ENCODE peak calls at places on chromosome 14, in seven cellular contexts. One of them, this sample, is unnamed.

GRCh38 chr14:62824086-62824485 is 221.2 kb downstream of the KCNH5 start:
- DNase-seq in uterus: no peak
- DNase-seq in cardiac muscle cell: no peak
- DNase-seq in SJSA1: no peak
- DNase-seq in right cardiac atrium: no peak
- DNase-seq in prostate gland: no peak
- DNase-seq in BJ: no peak
- DNase-seq in this sample: no peak

GRCh38 chr14:90489306-90489705 is 92.5 kb downstream of the CALM1 start:
- DNase-seq in uterus: no peak
- DNase-seq in BJ: no peak
- DNase-seq in cardiac muscle cell: no peak
- DNase-seq in prostate gland: no peak
- DNase-seq in SJSA1: no peak
- DNase-seq in right cardiac atrium: no peak
- DNase-seq in this sample: no peak

GRCh38 chr14:22481546-22481945 is 107.5 kb downstream of the DAD1 start:
- DNase-seq in uterus: no peak
- DNase-seq in BJ: no peak
- DNase-seq in right cardiac atrium: no peak
- DNase-seq in prostate gland: no peak
- DNase-seq in cardiac muscle cell: no peak
- DNase-seq in SJSA1: no peak
- DNase-seq in this sample: no peak

GRCh38 chr14:71165121-71165574 is 257.9 kb downstream of the PCNX1 start:
- DNase-seq in SJSA1: peak; percentile 32
- DNase-seq in BJ: no peak
- DNase-seq in cardiac muscle cell: peak; percentile 36
- DNase-seq in right cardiac atrium: peak; percentile 52
- DNase-seq in uterus: no peak
- DNase-seq in prostate gland: no peak
- DNase-seq in this sample: no peak

GRCh38 chr14:83993545-83993944 is 1536.4 kb upstream of the FLRT2 start:
- DNase-seq in SJSA1: no peak
- DNase-seq in cardiac muscle cell: no peak
- DNase-seq in uterus: no peak
- DNase-seq in BJ: no peak
- DNase-seq in right cardiac atrium: no peak
- DNase-seq in prostate gland: no peak
- DNase-seq in this sample: no peak

GRCh38 chr14:31283568-31284252 is 76.1 kb upstream of the HECTD1 start:
- DNase-seq in SJSA1: no peak
- DNase-seq in BJ: no peak
- DNase-seq in right cardiac atrium: no peak
- DNase-seq in uterus: no peak
- DNase-seq in cardiac muscle cell: no peak
- DNase-seq in prostate gland: no peak
- DNase-seq in this sample: no peak

GRCh38 chr14:24840204-24840893 is 206.4 kb upstream of the GZMB start:
- DNase-seq in BJ: no peak
- DNase-seq in cardiac muscle cell: no peak
- DNase-seq in uterus: no peak
- DNase-seq in prostate gland: no peak
- DNase-seq in right cardiac atrium: no peak
- DNase-seq in SJSA1: peak; percentile 54
- DNase-seq in this sample: no peak

GRCh38 chr14:90677484-90678045 is 138.7 kb downstream of the TTC7B start:
- DNase-seq in right cardiac atrium: no peak
- DNase-seq in prostate gland: no peak
- DNase-seq in SJSA1: peak; percentile 68
- DNase-seq in BJ: no peak
- DNase-seq in cardiac muscle cell: no peak
- DNase-seq in uterus: no peak
- DNase-seq in this sample: no peak

GRCh38 chr14:24307575-24308341 is at the start of gene CIDEB:
- DNase-seq in cardiac muscle cell: peak; percentile 66
- DNase-seq in right cardiac atrium: peak; percentile 77
- DNase-seq in SJSA1: peak; percentile 38
- DNase-seq in uterus: no peak
- DNase-seq in prostate gland: peak; percentile 28
- DNase-seq in BJ: no peak
- DNase-seq in this sample: peak; percentile 90

GRCh38 chr14:73238262-73238852 is 1.1 kb downstream of the PAPLN start:
- DNase-seq in BJ: no peak
- DNase-seq in right cardiac atrium: no peak
- DNase-seq in uterus: no peak
- DNase-seq in SJSA1: peak; percentile 77
- DNase-seq in cardiac muscle cell: no peak
- DNase-seq in prostate gland: peak; percentile 51
- DNase-seq in this sample: no peak

GRCh38 chr14:43765474-43765873 is 741.6 kb downstream of the FSCB start:
- DNase-seq in SJSA1: no peak
- DNase-seq in BJ: no peak
- DNase-seq in cardiac muscle cell: no peak
- DNase-seq in uterus: no peak
- DNase-seq in prostate gland: no peak
- DNase-seq in right cardiac atrium: no peak
- DNase-seq in this sample: no peak

GRCh38 chr14:90522585-90523191 is 125.9 kb downstream of the CALM1 start:
- DNase-seq in right cardiac atrium: peak; percentile 72
- DNase-seq in BJ: no peak
- DNase-seq in prostate gland: peak; percentile 75
- DNase-seq in uterus: peak; percentile 80
- DNase-seq in cardiac muscle cell: no peak
- DNase-seq in SJSA1: peak; percentile 23
- DNase-seq in this sample: no peak

GRCh38 chr14:79732911-79733310 is 478.4 kb downstream of the DIO2 start:
- DNase-seq in prostate gland: no peak
- DNase-seq in uterus: no peak
- DNase-seq in SJSA1: no peak
- DNase-seq in BJ: peak; percentile 39
- DNase-seq in cardiac muscle cell: no peak
- DNase-seq in right cardiac atrium: no peak
- DNase-seq in this sample: no peak

GRCh38 chr14:69268763-69269162 is 8.8 kb downstream of the GALNT16 start:
- DNase-seq in right cardiac atrium: no peak
- DNase-seq in SJSA1: no peak
- DNase-seq in cardiac muscle cell: no peak
- DNase-seq in prostate gland: no peak
- DNase-seq in BJ: no peak
- DNase-seq in uterus: no peak
- DNase-seq in this sample: no peak

GRCh38 chr14:104895786-104896642 is 28.7 kb upstream of the PLD4 start:
- DNase-seq in uterus: peak; percentile 18
- DNase-seq in BJ: no peak
- DNase-seq in cardiac muscle cell: no peak
- DNase-seq in SJSA1: no peak
- DNase-seq in right cardiac atrium: peak; percentile 72
- DNase-seq in prostate gland: peak; percentile 28
- DNase-seq in this sample: peak; percentile 81

GRCh38 chr14:32078030-32078793 is 1.1 kb downstream of the ARHGAP5 start:
- DNase-seq in uterus: peak; percentile 29
- DNase-seq in BJ: no peak
- DNase-seq in SJSA1: peak; percentile 60
- DNase-seq in prostate gland: peak; percentile 32
- DNase-seq in cardiac muscle cell: peak; percentile 51
- DNase-seq in right cardiac atrium: peak; percentile 65
- DNase-seq in this sample: peak; percentile 82

GRCh38 chr14:99754141-99755067 is 38.8 kb upstream of the EML1 start:
- DNase-seq in SJSA1: peak; percentile 96
- DNase-seq in cardiac muscle cell: no peak
- DNase-seq in uterus: peak; percentile 16
- DNase-seq in right cardiac atrium: peak; percentile 42
- DNase-seq in BJ: no peak
- DNase-seq in prostate gland: no peak
- DNase-seq in this sample: no peak

GRCh38 chr14:104239866-104240301 is 101.5 kb downstream of the KIF26A start:
- DNase-seq in cardiac muscle cell: no peak
- DNase-seq in BJ: no peak
- DNase-seq in SJSA1: no peak
- DNase-seq in right cardiac atrium: no peak
- DNase-seq in prostate gland: no peak
- DNase-seq in uterus: no peak
- DNase-seq in this sample: no peak

GRCh38 chr14:24960816-24961215 is 89.1 kb downstream of the STXBP6 start:
- DNase-seq in uterus: no peak
- DNase-seq in cardiac muscle cell: no peak
- DNase-seq in right cardiac atrium: no peak
- DNase-seq in BJ: no peak
- DNase-seq in prostate gland: no peak
- DNase-seq in SJSA1: no peak
- DNase-seq in this sample: no peak

GRCh38 chr14:104287301-104288009 is 149.1 kb downstream of the KIF26A start:
- DNase-seq in uterus: no peak
- DNase-seq in BJ: no peak
- DNase-seq in cardiac muscle cell: no peak
- DNase-seq in SJSA1: no peak
- DNase-seq in prostate gland: no peak
- DNase-seq in right cardiac atrium: peak; percentile 33
- DNase-seq in this sample: no peak

GRCh38 chr14:55077691-55078151 is 26.3 kb downstream of the MAPK1IP1L start:
- DNase-seq in right cardiac atrium: no peak
- DNase-seq in uterus: no peak
- DNase-seq in prostate gland: no peak
- DNase-seq in BJ: peak; percentile 44
- DNase-seq in cardiac muscle cell: no peak
- DNase-seq in SJSA1: no peak
- DNase-seq in this sample: no peak

GRCh38 chr14:69997849-69998248 is 118.6 kb downstream of the SMOC1 start:
- DNase-seq in right cardiac atrium: no peak
- DNase-seq in cardiac muscle cell: no peak
- DNase-seq in BJ: no peak
- DNase-seq in SJSA1: peak; percentile 64
- DNase-seq in prostate gland: no peak
- DNase-seq in uterus: no peak
- DNase-seq in this sample: no peak

GRCh38 chr14:100955201-100955600 is 51.7 kb upstream of the RTL1 start:
- DNase-seq in cardiac muscle cell: no peak
- DNase-seq in uterus: no peak
- DNase-seq in prostate gland: no peak
- DNase-seq in BJ: peak; percentile 16
- DNase-seq in SJSA1: no peak
- DNase-seq in right cardiac atrium: no peak
- DNase-seq in this sample: no peak

GRCh38 chr14:78997811-78998210 is 827.6 kb downstream of the NRXN3 start:
- DNase-seq in cardiac muscle cell: peak; percentile 66
- DNase-seq in right cardiac atrium: no peak
- DNase-seq in uterus: peak; percentile 19
- DNase-seq in SJSA1: no peak
- DNase-seq in prostate gland: peak; percentile 21
- DNase-seq in BJ: no peak
- DNase-seq in this sample: no peak

GRCh38 chr14:104177411-104177810 is 39.0 kb downstream of the KIF26A start:
- DNase-seq in uterus: no peak
- DNase-seq in prostate gland: no peak
- DNase-seq in BJ: no peak
- DNase-seq in right cardiac atrium: no peak
- DNase-seq in cardiac muscle cell: no peak
- DNase-seq in SJSA1: no peak
- DNase-seq in this sample: no peak

GRCh38 chr14:77088219-77088618 is 9.8 kb upstream of the CIPC start:
- DNase-seq in right cardiac atrium: no peak
- DNase-seq in cardiac muscle cell: no peak
- DNase-seq in SJSA1: no peak
- DNase-seq in uterus: no peak
- DNase-seq in prostate gland: peak; percentile 92
- DNase-seq in BJ: no peak
- DNase-seq in this sample: no peak

GRCh38 chr14:58055497-58055896 is 96.5 kb downstream of the ARMH4 start:
- DNase-seq in right cardiac atrium: no peak
- DNase-seq in cardiac muscle cell: no peak
- DNase-seq in SJSA1: no peak
- DNase-seq in uterus: no peak
- DNase-seq in prostate gland: no peak
- DNase-seq in BJ: no peak
- DNase-seq in this sample: no peak
- H3K27me3 ChIP-seq in right cardiac atrium: no peaks in the 10 kb centered on the region
- H3K27me3 ChIP-seq in cardiac muscle cell: no peaks in the 10 kb centered on the region
- H3K27me3 ChIP-seq in SJSA1: peaks cover 16% of the 10 kb centered on the region
- H3K27me3 ChIP-seq in uterus: no peaks in the 10 kb centered on the region
- H3K27me3 ChIP-seq in prostate gland: no peaks in the 10 kb centered on the region
- H3K27me3 ChIP-seq in BJ: no peaks in the 10 kb centered on the region
- H3K27me3 ChIP-seq in this sample: no peaks in the 10 kb centered on the region

GRCh38 chr14:74240794-74241610 is 1.8 kb downstream of the VSX2 start:
- DNase-seq in BJ: no peak
- DNase-seq in uterus: no peak
- DNase-seq in right cardiac atrium: no peak
- DNase-seq in prostate gland: peak; percentile 33
- DNase-seq in SJSA1: no peak
- DNase-seq in cardiac muscle cell: peak; percentile 41
- DNase-seq in this sample: no peak
- H3K27me3 ChIP-seq in BJ: peaks cover 77% of the 10 kb centered on the region
- H3K27me3 ChIP-seq in uterus: peaks cover 55% of the 10 kb centered on the region
- H3K27me3 ChIP-seq in right cardiac atrium: no peaks in the 10 kb centered on the region
- H3K27me3 ChIP-seq in prostate gland: peaks cover 42% of the 10 kb centered on the region
- H3K27me3 ChIP-seq in SJSA1: peaks cover 62% of the 10 kb centered on the region
- H3K27me3 ChIP-seq in cardiac muscle cell: peaks cover 98% of the 10 kb centered on the region
- H3K27me3 ChIP-seq in this sample: no peaks in the 10 kb centered on the region

DNA sequence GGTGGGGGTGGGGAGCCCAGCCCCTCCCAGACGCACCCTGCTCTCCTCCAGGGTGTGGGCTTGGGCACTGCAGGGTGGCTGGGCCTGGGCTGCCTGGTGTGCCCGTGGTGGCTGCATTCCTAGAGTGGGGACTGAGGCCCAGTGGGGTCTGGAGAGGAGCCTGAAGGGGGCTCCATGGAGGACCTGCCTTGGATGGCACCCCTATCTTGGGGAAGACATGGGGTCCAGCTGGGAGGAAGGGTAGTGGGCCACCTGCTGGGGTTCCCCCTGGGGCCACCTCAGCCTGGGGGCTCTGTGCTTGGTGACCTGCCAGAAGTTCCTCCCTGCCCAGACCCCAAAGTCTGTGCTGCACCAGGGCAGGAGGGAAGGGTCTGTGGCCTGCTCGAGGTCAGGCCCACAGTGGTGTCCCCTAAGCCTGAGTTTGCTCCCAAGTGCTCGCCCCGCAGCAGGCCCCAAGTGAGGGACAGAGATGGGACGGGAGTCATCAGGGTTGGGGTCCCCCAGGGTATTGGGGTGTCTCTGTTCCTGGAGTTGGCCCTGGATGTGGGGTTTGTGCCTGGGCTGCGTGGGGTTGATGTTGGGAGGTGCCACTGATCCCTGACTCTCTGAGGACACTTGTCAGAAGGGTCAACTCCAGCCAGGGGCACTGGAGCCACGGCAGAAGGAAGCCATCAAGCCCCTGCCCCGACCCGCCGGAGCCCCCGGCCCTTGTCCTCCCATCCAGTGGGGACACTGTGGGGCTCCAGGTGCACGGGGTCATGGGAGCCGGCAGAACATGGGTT is 382.9 kb downstream of the TMEM121 start:
- DNase-seq in right cardiac atrium: peak; percentile 21
- DNase-seq in BJ: no peak
- DNase-seq in prostate gland: no peak
- DNase-seq in cardiac muscle cell: no peak
- DNase-seq in SJSA1: no peak
- DNase-seq in uterus: no peak
- DNase-seq in this sample: no peak
- H3K27me3 ChIP-seq in right cardiac atrium: no peaks in the 10 kb centered on the region
- H3K27me3 ChIP-seq in BJ: no peaks in the 10 kb centered on the region
- H3K27me3 ChIP-seq in prostate gland: no peaks in the 10 kb centered on the region
- H3K27me3 ChIP-seq in cardiac muscle cell: no peaks in the 10 kb centered on the region
- H3K27me3 ChIP-seq in SJSA1: no peaks in the 10 kb centered on the region
- H3K27me3 ChIP-seq in uterus: no peaks in the 10 kb centered on the region
- H3K27me3 ChIP-seq in this sample: no peaks in the 10 kb centered on the region

GRCh38 chr14:20628063-20628854 is 13.2 kb downstream of the OR6S1 start:
- DNase-seq in BJ: no peak
- DNase-seq in right cardiac atrium: no peak
- DNase-seq in cardiac muscle cell: no peak
- DNase-seq in SJSA1: no peak
- DNase-seq in prostate gland: no peak
- DNase-seq in uterus: no peak
- DNase-seq in this sample: no peak
- H3K27me3 ChIP-seq in BJ: peaks cover 3% of the 10 kb centered on the region
- H3K27me3 ChIP-seq in right cardiac atrium: no peaks in the 10 kb centered on the region
- H3K27me3 ChIP-seq in cardiac muscle cell: peaks cover 71% of the 10 kb centered on the region
- H3K27me3 ChIP-seq in SJSA1: peaks cover 21% of the 10 kb centered on the region
- H3K27me3 ChIP-seq in prostate gland: no peaks in the 10 kb centered on the region
- H3K27me3 ChIP-seq in uterus: no peaks in the 10 kb centered on the region
- H3K27me3 ChIP-seq in this sample: no peaks in the 10 kb centered on the region